ENCODE peak calls at places on chromosomes 1 and 21, in nine cellular contexts. One of them, this sample, is unnamed.
A peak's percentile ranks its signal among the peaks of the same experiment; 100 is the strongest.

GRCh38 chr1:53462213-53462612 is 3.0 kb downstream of the DMRTB1 start:
- DNase-seq in glutamatergic neuron: no peak
- DNase-seq in left lung: no peak
- DNase-seq in heart left ventricle: no peak
- DNase-seq in colonic mucosa: no peak
- DNase-seq in K562: no peak
- DNase-seq in endothelial cell: no peak
- DNase-seq in lung: no peak
- DNase-seq in GM10248: no peak
- DNase-seq in this sample: no peak

GRCh38 chr1:232877361-232877991 is 72.3 kb downstream of the MAP10 start:
- DNase-seq in endothelial cell: no peak
- DNase-seq in GM10248: no peak
- DNase-seq in colonic mucosa: no peak
- DNase-seq in left lung: no peak
- DNase-seq in glutamatergic neuron: no peak
- DNase-seq in K562: no peak
- DNase-seq in heart left ventricle: no peak
- DNase-seq in lung: no peak
- DNase-seq in this sample: no peak

GRCh38 chr1:109474697-109475096 is 8.4 kb downstream of the SYPL2 start:
- DNase-seq in lung: no peak
- DNase-seq in colonic mucosa: no peak
- DNase-seq in K562: no peak
- DNase-seq in left lung: no peak
- DNase-seq in endothelial cell: no peak
- DNase-seq in heart left ventricle: no peak
- DNase-seq in glutamatergic neuron: no peak
- DNase-seq in GM10248: no peak
- DNase-seq in this sample: no peak

GRCh38 chr1:4079815-4080214 is 179.7 kb upstream of the C1orf174 start:
- DNase-seq in lung: no peak
- DNase-seq in left lung: no peak
- DNase-seq in endothelial cell: no peak
- DNase-seq in GM10248: no peak
- DNase-seq in K562: no peak
- DNase-seq in glutamatergic neuron: no peak
- DNase-seq in colonic mucosa: no peak
- DNase-seq in heart left ventricle: no peak
- DNase-seq in this sample: no peak

GRCh38 chr1:110460253-110461220 is 9.6 kb downstream of the PROK1 start:
- DNase-seq in lung: peak; percentile 83
- DNase-seq in colonic mucosa: peak; percentile 85
- DNase-seq in left lung: no peak
- DNase-seq in GM10248: peak; percentile 82
- DNase-seq in glutamatergic neuron: peak; percentile 89
- DNase-seq in heart left ventricle: peak; percentile 69
- DNase-seq in endothelial cell: peak; percentile 89
- DNase-seq in K562: peak; percentile 83
- DNase-seq in this sample: peak; percentile 68

GRCh38 chr1:223417444-223417843 is 24.2 kb downstream of the CCDC185 start:
- DNase-seq in left lung: no peak
- DNase-seq in glutamatergic neuron: no peak
- DNase-seq in heart left ventricle: no peak
- DNase-seq in lung: no peak
- DNase-seq in K562: no peak
- DNase-seq in endothelial cell: no peak
- DNase-seq in colonic mucosa: no peak
- DNase-seq in GM10248: no peak
- DNase-seq in this sample: no peak

GRCh38 chr21:32256873-32257620 is 21.8 kb downstream of the MIS18A start:
- DNase-seq in lung: peak; percentile 65
- DNase-seq in K562: no peak
- DNase-seq in GM10248: no peak
- DNase-seq in endothelial cell: no peak
- DNase-seq in glutamatergic neuron: peak; percentile 34
- DNase-seq in heart left ventricle: peak; percentile 60
- DNase-seq in left lung: no peak
- DNase-seq in colonic mucosa: peak; percentile 47
- DNase-seq in this sample: no peak

GRCh38 chr1:62841587-62842169 is 57.7 kb downstream of the ATG4C start:
- DNase-seq in K562: peak; percentile 53
- DNase-seq in colonic mucosa: peak; percentile 25
- DNase-seq in lung: no peak
- DNase-seq in left lung: no peak
- DNase-seq in endothelial cell: peak; percentile 45
- DNase-seq in heart left ventricle: no peak
- DNase-seq in glutamatergic neuron: no peak
- DNase-seq in GM10248: peak; percentile 52
- DNase-seq in this sample: no peak

GRCh38 chr1:16921391-16922185 is at the start of gene CROCC:
- DNase-seq in GM10248: peak; percentile 58
- DNase-seq in heart left ventricle: no peak
- DNase-seq in lung: no peak
- DNase-seq in colonic mucosa: no peak
- DNase-seq in glutamatergic neuron: peak; percentile 91
- DNase-seq in endothelial cell: peak; percentile 77
- DNase-seq in K562: no peak
- DNase-seq in left lung: peak; percentile 81
- DNase-seq in this sample: no peak

GRCh38 chr1:31699341-31699891 is 4.4 kb downstream of the COL16A1 start:
- DNase-seq in endothelial cell: no peak
- DNase-seq in lung: no peak
- DNase-seq in left lung: peak; percentile 37
- DNase-seq in GM10248: peak; percentile 55
- DNase-seq in colonic mucosa: no peak
- DNase-seq in heart left ventricle: no peak
- DNase-seq in K562: no peak
- DNase-seq in glutamatergic neuron: no peak
- DNase-seq in this sample: no peak

GRCh38 chr21:41169701-41170100 is 1.7 kb downstream of the BACE2 start:
- DNase-seq in glutamatergic neuron: no peak
- DNase-seq in colonic mucosa: no peak
- DNase-seq in GM10248: no peak
- DNase-seq in heart left ventricle: no peak
- DNase-seq in left lung: no peak
- DNase-seq in K562: no peak
- DNase-seq in lung: no peak
- DNase-seq in endothelial cell: no peak
- DNase-seq in this sample: no peak

GRCh38 chr1:232718928-232719927 is 86.0 kb upstream of the MAP10 start:
- DNase-seq in left lung: no peak
- DNase-seq in glutamatergic neuron: no peak
- DNase-seq in endothelial cell: no peak
- DNase-seq in K562: no peak
- DNase-seq in lung: no peak
- DNase-seq in GM10248: no peak
- DNase-seq in heart left ventricle: no peak
- DNase-seq in colonic mucosa: no peak
- DNase-seq in this sample: no peak

GRCh38 chr1:207867136-207868081 is 43.5 kb downstream of the CD34 start:
- DNase-seq in glutamatergic neuron: no peak
- DNase-seq in GM10248: peak; percentile 31
- DNase-seq in heart left ventricle: peak; percentile 77
- DNase-seq in left lung: peak; percentile 89
- DNase-seq in lung: peak; percentile 36
- DNase-seq in K562: no peak
- DNase-seq in endothelial cell: no peak
- DNase-seq in colonic mucosa: peak; percentile 65
- DNase-seq in this sample: no peak

GRCh38 chr1:192524223-192524622 is 51.4 kb upstream of the RGS1 start:
- DNase-seq in K562: no peak
- DNase-seq in left lung: no peak
- DNase-seq in lung: no peak
- DNase-seq in glutamatergic neuron: no peak
- DNase-seq in heart left ventricle: no peak
- DNase-seq in colonic mucosa: no peak
- DNase-seq in GM10248: no peak
- DNase-seq in endothelial cell: no peak
- DNase-seq in this sample: no peak

GRCh38 chr1:78690516-78690915 is 40.9 kb downstream of the IFI44 start:
- DNase-seq in left lung: no peak
- DNase-seq in colonic mucosa: no peak
- DNase-seq in lung: no peak
- DNase-seq in GM10248: no peak
- DNase-seq in K562: no peak
- DNase-seq in endothelial cell: no peak
- DNase-seq in heart left ventricle: no peak
- DNase-seq in glutamatergic neuron: no peak
- DNase-seq in this sample: no peak

GRCh38 chr1:62599044-62599443 is 1.7 kb downstream of the ANGPTL3 start:
- DNase-seq in endothelial cell: no peak
- DNase-seq in glutamatergic neuron: no peak
- DNase-seq in lung: no peak
- DNase-seq in K562: no peak
- DNase-seq in heart left ventricle: no peak
- DNase-seq in left lung: no peak
- DNase-seq in colonic mucosa: no peak
- DNase-seq in GM10248: no peak
- DNase-seq in this sample: no peak

GRCh38 chr1:161090617-161091016 is 1.3 kb upstream of the NECTIN4 start:
- DNase-seq in GM10248: no peak
- DNase-seq in heart left ventricle: no peak
- DNase-seq in colonic mucosa: no peak
- DNase-seq in left lung: no peak
- DNase-seq in lung: no peak
- DNase-seq in endothelial cell: no peak
- DNase-seq in K562: no peak
- DNase-seq in glutamatergic neuron: no peak
- DNase-seq in this sample: no peak

GRCh38 chr1:221494670-221495069 is 247.2 kb downstream of the DUSP10 start:
- DNase-seq in K562: no peak
- DNase-seq in endothelial cell: no peak
- DNase-seq in glutamatergic neuron: no peak
- DNase-seq in GM10248: no peak
- DNase-seq in lung: no peak
- DNase-seq in heart left ventricle: peak; percentile 35
- DNase-seq in colonic mucosa: no peak
- DNase-seq in left lung: no peak
- DNase-seq in this sample: no peak

GRCh38 chr1:13808729-13809131 is 108.7 kb downstream of the PRDM2 start:
- DNase-seq in heart left ventricle: peak; percentile 69
- DNase-seq in GM10248: no peak
- DNase-seq in K562: peak; percentile 90
- DNase-seq in left lung: no peak
- DNase-seq in lung: no peak
- DNase-seq in endothelial cell: no peak
- DNase-seq in glutamatergic neuron: no peak
- DNase-seq in colonic mucosa: no peak
- DNase-seq in this sample: no peak
- TF ChIP-seq CTCF in heart left ventricle: no peak
- TF ChIP-seq CTCF in GM10248: no peak
- TF ChIP-seq CTCF in K562: peak; percentile 34
- TF ChIP-seq CTCF in left lung: no peak
- TF ChIP-seq CTCF in lung: no peak
- TF ChIP-seq CTCF in endothelial cell: no peak
- TF ChIP-seq CTCF in glutamatergic neuron: no peak
- TF ChIP-seq CTCF in colonic mucosa: no peak
- TF ChIP-seq CTCF in this sample: no peak

DNA sequence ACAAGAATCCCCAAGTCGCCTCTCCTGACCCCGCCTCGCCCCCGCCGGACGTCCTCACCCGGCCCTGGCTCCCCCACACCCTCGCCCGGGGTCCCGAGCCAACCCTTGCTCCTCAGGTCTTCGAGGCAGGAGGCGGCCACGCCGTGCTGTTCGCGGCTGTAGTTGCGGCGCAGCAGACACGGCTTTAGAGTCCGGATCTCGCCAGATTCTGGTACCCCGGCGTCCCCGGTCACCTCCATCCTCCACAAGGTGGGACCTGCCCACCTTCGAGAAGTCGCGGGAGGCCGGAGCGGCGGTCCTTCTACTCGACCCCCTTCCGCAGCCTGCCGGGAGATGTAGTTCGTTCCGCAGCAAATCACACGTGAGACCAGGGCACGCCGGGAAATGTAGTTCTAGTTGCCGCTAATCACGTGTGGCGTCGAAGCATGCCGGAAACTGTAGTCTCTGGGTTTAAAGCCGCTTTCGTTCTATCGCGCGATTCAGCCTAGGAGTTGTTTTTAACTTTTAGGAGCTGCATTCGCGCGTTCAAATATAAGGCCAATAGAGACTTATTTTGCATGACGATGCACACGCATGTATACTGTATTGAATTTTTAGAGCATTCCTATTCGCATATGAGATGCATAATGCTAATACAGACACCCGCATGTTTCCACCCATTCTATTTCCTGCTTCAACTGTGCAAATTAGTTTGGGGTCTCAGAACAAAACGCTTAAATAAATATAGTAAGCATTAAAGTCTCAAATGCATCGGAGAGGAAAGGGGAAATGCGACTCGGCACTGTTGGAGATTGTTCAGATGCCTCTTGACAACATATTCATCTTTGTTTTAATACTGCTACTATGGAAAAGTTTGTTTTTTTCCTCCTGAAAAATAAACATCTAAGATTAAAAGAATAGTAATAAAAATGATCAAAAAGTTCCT is at the start of gene DFFA:
- DNase-seq in K562: peak; percentile 94
- DNase-seq in left lung: peak; percentile 95
- DNase-seq in heart left ventricle: peak; percentile 96
- DNase-seq in endothelial cell: peak; percentile 91
- DNase-seq in lung: peak; percentile 95
- DNase-seq in colonic mucosa: peak; percentile 96
- DNase-seq in GM10248: peak; percentile 95
- DNase-seq in glutamatergic neuron: peak; percentile 93
- DNase-seq in this sample: peak; percentile 82
- TF ChIP-seq CTCF in K562: peak; percentile 26
- TF ChIP-seq CTCF in left lung: no peak
- TF ChIP-seq CTCF in heart left ventricle: no peak
- TF ChIP-seq CTCF in endothelial cell: no peak
- TF ChIP-seq CTCF in lung: no peak
- TF ChIP-seq CTCF in colonic mucosa: no peak
- TF ChIP-seq CTCF in GM10248: no peak
- TF ChIP-seq CTCF in glutamatergic neuron: no peak
- TF ChIP-seq CTCF in this sample: no peak

GRCh38 chr1:86507935-86508582 is 38.8 kb upstream of the CLCA4 start:
- DNase-seq in glutamatergic neuron: no peak
- DNase-seq in left lung: no peak
- DNase-seq in GM10248: no peak
- DNase-seq in heart left ventricle: no peak
- DNase-seq in K562: no peak
- DNase-seq in lung: peak; percentile 41
- DNase-seq in endothelial cell: peak; percentile 12
- DNase-seq in colonic mucosa: no peak
- DNase-seq in this sample: no peak
- TF ChIP-seq CTCF in glutamatergic neuron: peak; percentile 75
- TF ChIP-seq CTCF in left lung: peak; percentile 41
- TF ChIP-seq CTCF in GM10248: peak; percentile 23
- TF ChIP-seq CTCF in heart left ventricle: peak; percentile 49
- TF ChIP-seq CTCF in K562: peak; percentile 52
- TF ChIP-seq CTCF in lung: no peak
- TF ChIP-seq CTCF in endothelial cell: peak; percentile 75
- TF ChIP-seq CTCF in colonic mucosa: peak; percentile 45
- TF ChIP-seq CTCF in this sample: no peak

DNA sequence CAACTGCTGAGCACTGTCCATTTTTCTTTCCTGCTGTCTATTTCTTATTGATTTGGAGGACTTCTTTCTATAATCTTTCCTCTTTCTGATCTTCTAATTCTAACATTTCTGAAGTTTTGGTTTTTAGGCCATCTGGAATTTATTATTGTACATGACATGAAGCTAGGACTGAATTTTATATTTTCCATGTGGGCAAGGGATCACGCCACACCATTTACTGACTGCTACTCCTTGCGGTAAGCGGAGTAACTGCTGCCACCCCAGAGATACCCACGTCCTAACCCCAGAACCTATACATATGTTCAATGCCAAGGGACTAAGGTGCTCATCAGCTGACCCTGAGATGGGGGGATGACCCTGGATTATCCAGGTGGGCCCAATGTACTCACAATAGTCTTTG is 70.6 kb downstream of the NPHP4 start:
- DNase-seq in left lung: no peak
- DNase-seq in colonic mucosa: no peak
- DNase-seq in glutamatergic neuron: no peak
- DNase-seq in endothelial cell: no peak
- DNase-seq in heart left ventricle: no peak
- DNase-seq in lung: no peak
- DNase-seq in GM10248: no peak
- DNase-seq in K562: no peak
- DNase-seq in this sample: no peak
- TF ChIP-seq CTCF in left lung: no peak
- TF ChIP-seq CTCF in colonic mucosa: no peak
- TF ChIP-seq CTCF in glutamatergic neuron: no peak
- TF ChIP-seq CTCF in endothelial cell: no peak
- TF ChIP-seq CTCF in heart left ventricle: no peak
- TF ChIP-seq CTCF in lung: no peak
- TF ChIP-seq CTCF in GM10248: no peak
- TF ChIP-seq CTCF in K562: no peak
- TF ChIP-seq CTCF in this sample: no peak

This sample was measured in activated B cell treated with CpG ODN at 0.5 μM for 24 hours.